ENCODE peak calls at places on chromosome 16, in ten cellular contexts. A is prostate gland; Z is GM20000; N is CD8-positive, alpha-beta T cell; P is stimulated activated CD8-positive, alpha-beta memory T cell treated with anti-CD3 and anti-CD28 coated beads, Interleukin-12 subunit alpha, Interleukin-12 subunit beta, amount 100 ng/mL, for 1 hour; T is nephron progenitor cell; L is adipocyte; F is AG04450; W is activated T-cell treated with anti-CD3 and anti-CD28 coated beads for 48 hours; B is EL. M is an unnamed sample.
A peak's percentile ranks its signal among the peaks of the same experiment; 100 is the strongest.

GRCh38 chr16:67084345-67085028 is 25.3 kb upstream of the PHAF1 start:
- DNase-seq in A (no peak), Z (no peak), N (no peak), P (no peak), T (no peak), L (peak; percentile 90), F (no peak), W (no peak), B (no peak), M (no peak)

GRCh38 chr16:50081428-50082018 is 15.8 kb downstream of the HEATR3 start:
- DNase-seq in A (no peak), Z (no peak), N (no peak), P (no peak), T (no peak), L (no peak), F (no peak), W (no peak), B (no peak), M (no peak)

GRCh38 chr16:66287416-66287815 is 79.1 kb upstream of the CDH5 start:
- DNase-seq in A (no peak), Z (no peak), N (no peak), P (no peak), T (no peak), L (no peak), F (no peak), W (no peak), B (no peak), M (no peak)

GRCh38 chr16:546909-547770 is 13.1 kb upstream of the PRR35 start:
- DNase-seq in A (peak; percentile 77), Z (peak; percentile 87), N (no peak), P (no peak), T (peak; percentile 77), L (no peak), F (no peak), W (peak; percentile 45), B (no peak), M (no peak)

GRCh38 chr16:59400830-59401229 is 666.7 kb upstream of the GOT2 start:
- DNase-seq in A (no peak), Z (no peak), N (no peak), P (no peak), T (no peak), L (no peak), F (no peak), W (no peak), B (peak; percentile 11), M (no peak)

GRCh38 chr16:12548270-12548983 is 255.3 kb downstream of the CPPED1 start:
- DNase-seq in A (no peak), Z (peak; percentile 52), N (no peak), P (no peak), T (no peak), L (no peak), F (no peak), W (no peak), B (no peak), M (no peak)

GRCh38 chr16:67641779-67642708 is 2.9 kb upstream of the CARMIL2 start:
- DNase-seq in A (peak; percentile 67), Z (no peak), N (no peak), P (no peak), T (no peak), L (peak; percentile 29), F (no peak), W (no peak), B (no peak), M (no peak)

GRCh38 chr16:76071690-76072089 is 205.5 kb upstream of the CNTNAP4 start:
- DNase-seq in A (no peak), Z (no peak), N (no peak), P (no peak), T (no peak), L (no peak), F (no peak), W (no peak), B (no peak), M (no peak)

GRCh38 chr16:85687651-85688471 is 893 bp downstream of the GINS2 start:
- DNase-seq in A (no peak), Z (no peak), N (no peak), P (no peak), T (no peak), L (no peak), F (no peak), W (no peak), B (no peak), M (no peak)

GRCh38 chr16:10240854-10241613 is 58.8 kb upstream of the GRIN2A start:
- DNase-seq in A (no peak), Z (no peak), N (no peak), P (no peak), T (no peak), L (no peak), F (no peak), W (no peak), B (no peak), M (no peak)

GRCh38 chr16:19410435-19411153 is 7.1 kb upstream of the TMC5 start:
- DNase-seq in A (peak; percentile 58), Z (peak; percentile 53), N (no peak), P (no peak), T (peak; percentile 63), L (peak; percentile 13), F (no peak), W (peak; percentile 1), B (peak; percentile 6), M (no peak)

GRCh38 chr16:1349951-1350350 is 1.7 kb downstream of the TSR3 start:
- DNase-seq in A (no peak), Z (no peak), N (no peak), P (no peak), T (no peak), L (no peak), F (no peak), W (no peak), B (no peak), M (no peak)

GRCh38 chr16:29811896-29812665 is at the start of gene PRRT2:
- DNase-seq in A (peak; percentile 34), Z (peak; percentile 60), N (no peak), P (no peak), T (peak; percentile 88), L (peak; percentile 81), F (no peak), W (peak; percentile 56), B (peak; percentile 55), M (no peak)

GRCh38 chr16:84730406-84731106 is 30.8 kb downstream of the USP10 start:
- DNase-seq in A (peak; percentile 85), Z (peak; percentile 52), N (no peak), P (no peak), T (no peak), L (peak; percentile 93), F (peak; percentile 83), W (no peak), B (peak; percentile 93), M (no peak)

GRCh38 chr16:14240964-14241363 is 169.8 kb downstream of the MRTFB start:
- DNase-seq in A (no peak), Z (no peak), N (no peak), P (no peak), T (no peak), L (no peak), F (no peak), W (no peak), B (no peak), M (no peak)

GRCh38 chr16:85923153-85924021 is 24.4 kb downstream of the IRF8 start:
- DNase-seq in A (no peak), Z (no peak), N (no peak), P (no peak), T (no peak), L (peak; percentile 16), F (peak; percentile 38), W (no peak), B (peak; percentile 51), M (no peak)

GRCh38 chr16:82761858-82762257 is 135.1 kb downstream of the CDH13 start:
- DNase-seq in A (no peak), Z (no peak), N (no peak), P (no peak), T (no peak), L (peak; percentile 35), F (peak; percentile 2), W (no peak), B (peak; percentile 51), M (no peak)

M was measured in stimulated activated CD4-positive, alpha-beta T cell treated with anti-CD3 and anti-CD28 coated beads, Interleukin-4, amount 100 ng/mL, for 48 hours.